ENCODE peak calls at places on chromosomes 13 and 19, in four cellular contexts. Y is heart left ventricle, D is HepG2, A is HCT116. S is an unnamed sample.

GRCh38 chr19:10544753-10545251 is 1.1 kb downstream of the ATG4D start:
- DNase-seq in A (no peak), D (no peak), Y (no peak), S (peak)

GRCh38 chr19:19539738-19540703 is 2.0 kb downstream of the CILP2 start:
- DNase-seq in Y (peak), A (peak), D (no peak), S (no peak)

GRCh38 chr19:5934002-5934401 is 19.9 kb downstream of the CAPS start:
- DNase-seq in Y (no peak), A (no peak), D (no peak), S (no peak)

GRCh38 chr19:8311461-8312260 is 3.5 kb upstream of the CD320 start:
- DNase-seq in A (no peak), D (no peak), Y (peak), S (no peak)

GRCh38 chr19:33781996-33782395 is 14.7 kb upstream of the KCTD15 start:
- DNase-seq in A (no peak), Y (no peak), D (no peak), S (peak)

GRCh38 chr19:48095637-48096175 is 14.9 kb downstream of the PLA2G4C start:
- DNase-seq in A (no peak), D (no peak), Y (no peak), S (no peak)

GRCh38 chr19:46481947-46482346 is 10.6 kb upstream of the PNMA8A start:
- DNase-seq in A (no peak), D (no peak), Y (no peak), S (no peak)

GRCh38 chr19:7904074-7905020 is 670 bp downstream of the MAP2K7 start:
- DNase-seq in Y (peak), D (no peak), A (no peak), S (no peak)

GRCh38 chr19:34145741-34146202 is 26.5 kb upstream of the LSM14A start:
- DNase-seq in A (peak), D (peak), Y (no peak), S (peak)

GRCh38 chr19:10694706-10695105 is 6.5 kb upstream of the QTRT1 start:
- DNase-seq in Y (no peak), D (no peak), A (no peak), S (peak)

GRCh38 chr19:18809149-18809978 is 18.3 kb upstream of the COMP start:
- DNase-seq in Y (peak), D (no peak), A (no peak), S (peak)

GRCh38 chr19:33703821-33704220 is 82.1 kb downstream of the CHST8 start:
- DNase-seq in A (no peak), D (no peak), Y (no peak), S (no peak)

GRCh38 chr19:56126983-56127780 is 6.1 kb upstream of the ZNF787 start:
- DNase-seq in D (peak), Y (peak), A (no peak), S (peak)

GRCh38 chr13:73129023-73129422 is 70.2 kb downstream of the KLF5 start:
- DNase-seq in A (no peak), D (no peak), Y (no peak), S (no peak)

GRCh38 chr19:17865364-17866311 is 5.9 kb downstream of the RPL18A start:
- DNase-seq in Y (no peak), D (no peak), A (peak), S (peak)

GRCh38 chr13:54241719-54242118 is 1213.1 kb downstream of the OLFM4 start:
- DNase-seq in A (no peak), Y (no peak), D (no peak), S (no peak)

GRCh38 chr19:11446652-11447301 is 11.3 kb downstream of the PRKCSH start:
- DNase-seq in D (no peak), A (no peak), Y (peak), S (peak)

GRCh38 chr13:29446016-29446415 is 149.5 kb downstream of the SLC7A1 start:
- DNase-seq in D (no peak), A (no peak), Y (no peak), S (no peak)

GRCh38 chr13:105139048-105139379 is 1396.4 kb downstream of the EFNB2 start:
- DNase-seq in A (no peak), D (no peak), Y (no peak), S (no peak)

GRCh38 chr19:23774156-23774971 is 15.7 kb upstream of the ZNF681 start:
- DNase-seq in Y (no peak), A (no peak), D (no peak), S (peak)

GRCh38 chr13:40243047-40243446 is 423.4 kb downstream of the FOXO1 start:
- DNase-seq in D (no peak), Y (no peak), A (no peak), S (no peak)

GRCh38 chr19:10767726-10768125 is 49.8 kb downstream of the DNM2 start:
- DNase-seq in A (no peak), Y (no peak), D (no peak), S (no peak)

GRCh38 chr13:99220199-99220931 is 19.7 kb downstream of the UBAC2 start:
- DNase-seq in Y (no peak), A (no peak), D (no peak), S (peak)

GRCh38 chr19:46841458-46842083 is 9.1 kb downstream of the AP2S1 start:
- DNase-seq in D (no peak), Y (peak), A (no peak), S (no peak)

GRCh38 chr13:29541400-29541799 is 54.1 kb downstream of the SLC7A1 start:
- DNase-seq in D (no peak), A (no peak), Y (no peak), S (no peak)

GRCh38 chr19:32873560-32873959 is 4.0 kb upstream of the SLC7A9 start:
- DNase-seq in Y (no peak), D (no peak), A (no peak), S (no peak)

GRCh38 chr13:25300861-25301346 is 521 bp upstream of the NUP58 start:
- DNase-seq in D (no peak), Y (peak), A (no peak), S (no peak)

GRCh38 chr13:28324181-28324789 is 170.6 kb downstream of the FLT1 start:
- DNase-seq in D (peak), Y (peak), A (peak), S (peak)

GRCh38 chr13:45305079-45305478 is 35.9 kb downstream of the TPT1 start:
- DNase-seq in Y (no peak), D (no peak), A (no peak), S (no peak)

GRCh38 chr13:95325485-95325884 is 24.2 kb upstream of the ABCC4 start:
- DNase-seq in D (no peak), A (no peak), Y (no peak), S (no peak)

GRCh38 chr19:44752123-44752815 is 3.8 kb downstream of the BCL3 start:
- DNase-seq in D (no peak), A (no peak), Y (no peak), S (peak)

GRCh38 chr19:32566246-32566830 is 14.7 kb upstream of the PDCD5 start:
- DNase-seq in Y (no peak), A (no peak), D (no peak), S (peak)

GRCh38 chr19:2036424-2036823 is 14.6 kb downstream of the MKNK2 start:
- DNase-seq in A (no peak), Y (no peak), D (no peak), S (no peak)

GRCh38 chr19:2037676-2038255 is 13.3 kb downstream of the MKNK2 start:
- DNase-seq in D (no peak), A (no peak), Y (no peak), S (no peak)

GRCh38 chr19:2039959-2040646 is 10.9 kb downstream of the MKNK2 start:
- DNase-seq in Y (peak), D (no peak), A (no peak), S (no peak)

GRCh38 chr19:2039082-2039958 is 11.7 kb downstream of the MKNK2 start:
- DNase-seq in A (no peak), D (no peak), Y (peak), S (no peak)

GRCh38 chr19:2038284-2039081 is 12.6 kb downstream of the MKNK2 start:
- DNase-seq in D (no peak), Y (peak), A (no peak), S (no peak)
- TF ChIP-seq CTCF in D (no peak), Y (no peak), A (no peak), S (no peak)

DNA sequence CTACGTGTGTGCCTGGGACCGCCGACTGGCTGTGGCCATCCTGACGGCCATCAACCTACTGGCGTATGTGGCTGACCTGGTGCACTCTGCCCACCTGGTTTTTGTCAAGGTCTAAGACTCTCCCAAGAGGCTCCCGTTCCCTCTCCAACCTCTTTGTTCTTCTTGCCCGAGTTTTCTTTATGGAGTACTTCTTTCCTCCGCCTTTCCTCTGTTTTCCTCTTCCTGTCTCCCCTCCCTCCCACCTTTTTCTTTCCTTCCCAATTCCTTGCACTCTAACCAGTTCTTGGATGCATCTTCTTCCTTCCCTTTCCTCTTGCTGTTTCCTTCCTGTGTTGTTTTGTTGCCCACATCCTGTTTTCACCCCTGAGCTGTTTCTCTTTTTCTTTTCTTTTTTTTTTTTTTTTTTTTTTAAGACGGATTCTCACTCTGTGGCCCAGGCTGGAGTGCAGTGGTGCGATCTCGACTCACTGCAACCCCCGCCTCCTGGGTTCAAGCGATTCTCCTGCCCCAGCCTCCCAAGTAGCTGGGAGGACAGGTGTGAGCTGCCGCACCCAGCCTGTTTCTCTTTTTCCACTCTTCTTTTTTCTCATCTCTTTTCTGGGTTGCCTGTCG is 6.8 kb downstream of the MYADM start:
- DNase-seq in A (no peak), D (no peak), Y (no peak), S (no peak)
- TF ChIP-seq POLR2A in A (no peak), D (peak), Y (no peak), S (no peak)

GRCh38 chr13:60158321-60158801 is 5.4 kb downstream of the DIAPH3 start:
- DNase-seq in A (no peak), Y (no peak), D (no peak), S (no peak)
- H3K4me3 ChIP-seq in A (no peak), Y (no peak), D (no peak), S (no peak)

DNA sequence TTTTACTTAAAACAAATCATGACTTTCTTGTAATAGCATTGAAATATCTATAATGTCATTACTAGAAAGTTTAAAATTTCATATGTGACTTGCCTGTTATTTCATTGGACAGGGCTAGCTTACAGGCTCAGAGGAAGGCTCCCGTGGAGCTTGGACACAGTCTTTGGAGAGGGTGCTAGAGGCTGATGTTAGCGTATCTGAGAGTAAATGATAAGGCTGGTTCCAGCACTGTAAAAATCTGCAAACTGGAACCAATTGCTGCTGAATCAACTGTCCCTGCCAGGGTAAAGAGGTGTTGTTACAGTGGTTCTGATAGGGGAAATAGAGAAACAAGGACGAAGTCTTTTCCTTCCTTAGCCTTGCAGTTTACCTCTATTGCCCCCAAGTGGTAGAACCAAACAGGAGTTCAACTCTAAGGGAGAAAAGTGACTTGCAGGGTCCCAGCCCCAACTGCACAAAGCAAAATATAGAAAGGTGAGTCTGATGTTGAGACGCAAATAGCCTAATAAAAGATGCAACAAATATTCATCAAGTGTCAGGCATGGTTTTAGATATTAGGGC is 901.7 kb downstream of the DIAPH3 start:
- DNase-seq in Y (no peak), D (peak), A (no peak), S (peak)
- TF ChIP-seq CTCF in Y (peak), D (no peak), A (no peak), S (peak)

DNA sequence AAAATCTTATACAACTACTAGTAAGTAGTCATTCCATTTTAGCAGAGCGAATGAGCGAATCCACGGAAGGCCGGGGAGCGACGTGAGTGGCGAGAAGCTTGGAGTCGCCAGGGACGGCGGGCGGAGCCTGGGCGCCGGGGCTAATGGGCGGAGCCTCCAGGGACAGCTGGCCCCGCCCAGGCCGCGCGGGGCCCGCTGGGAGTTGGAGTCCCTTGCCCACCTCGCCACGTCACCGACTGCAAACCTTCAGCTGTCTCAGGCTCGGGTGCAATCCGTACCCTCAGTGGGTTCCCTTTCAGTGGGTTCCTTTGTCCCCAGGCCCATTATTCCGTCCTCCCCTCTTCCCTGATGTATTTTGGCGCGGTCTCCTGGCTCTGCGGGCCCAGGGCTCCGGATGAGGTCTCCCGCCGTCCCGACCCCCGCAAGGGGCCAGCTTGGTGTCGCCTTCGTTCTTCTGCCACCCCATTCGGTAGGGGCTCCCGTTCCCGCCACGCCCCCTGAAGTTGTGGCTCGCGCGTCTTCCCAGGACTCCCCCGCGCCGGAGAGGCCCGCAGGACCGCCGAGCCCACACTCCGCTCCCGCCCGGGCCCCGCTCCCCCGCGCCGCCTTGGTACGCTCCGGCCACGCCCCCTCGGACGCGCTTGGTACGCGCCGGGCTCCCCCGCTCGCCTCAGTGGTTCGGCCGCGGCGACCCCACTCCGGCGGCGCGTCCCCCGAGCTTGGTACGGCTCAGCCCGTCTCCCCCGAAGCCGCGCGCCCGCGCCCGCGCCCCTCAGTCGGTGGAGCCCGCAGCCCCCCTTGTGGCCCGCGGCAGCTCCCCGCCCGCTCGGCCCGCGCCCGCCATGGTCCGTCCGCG is at the start of gene PTOV1:
- DNase-seq in A (peak), D (peak), Y (peak), S (peak)
- TF ChIP-seq POLR2A in A (peak), D (peak), Y (peak), S (peak)

S was measured in NB4.